ENCODE peak calls at places on chromosomes 5 and 9, in seven cellular contexts. S, W, J, Q, Y, N and C are unnamed samples.

GRCh38 chr9:12696931-12697622 is 3.9 kb downstream of the TYRP1 start:
- DNase-seq in Q (no peak), Y (no peak), J (no peak), S (no peak), N (no peak), W (peak), C (no peak)

GRCh38 chr9:127346584-127346983 is 50.4 kb upstream of the SLC2A8 start:
- DNase-seq in Q (no peak), J (no peak), S (no peak), N (no peak), Y (no peak), W (no peak), C (no peak)

GRCh38 chr5:2921176-2921575 is 169.7 kb upstream of the IRX2 start:
- DNase-seq in S (no peak), J (no peak), Y (no peak), W (no peak), Q (no peak), N (no peak), C (no peak)

GRCh38 chr5:1640276-1640898 is 116.6 kb upstream of the LPCAT1 start:
- DNase-seq in J (peak), W (no peak), S (no peak), N (no peak), Y (no peak), Q (no peak), C (no peak)

GRCh38 chr5:94425396-94425795 is 193.0 kb downstream of the KIAA0825 start:
- DNase-seq in Q (no peak), J (no peak), S (no peak), Y (no peak), N (no peak), W (no peak), C (no peak)

GRCh38 chr5:116731432-116731831 is 156.8 kb upstream of the SEMA6A start:
- DNase-seq in S (no peak), Y (no peak), N (no peak), J (no peak), W (no peak), Q (no peak), C (no peak)

GRCh38 chr9:16992138-16992537 is 121.7 kb upstream of the BNC2 start:
- DNase-seq in J (no peak), S (no peak), N (no peak), Y (no peak), Q (no peak), W (no peak), C (no peak)

GRCh38 chr9:129509508-129509907 is 111.4 kb downstream of the C9orf50 start:
- DNase-seq in J (no peak), N (no peak), W (peak), S (no peak), Q (no peak), Y (no peak), C (peak)

GRCh38 chr9:81607593-81608288 is 81.6 kb downstream of the TLE1 start:
- DNase-seq in J (no peak), S (no peak), W (peak), Y (no peak), Q (no peak), N (no peak), C (no peak)

GRCh38 chr5:175353876-175354275 is 90.1 kb downstream of the DRD1 start:
- DNase-seq in W (peak), J (no peak), Y (no peak), N (no peak), Q (no peak), S (no peak), C (no peak)

GRCh38 chr5:107704686-107705389 is 34.1 kb upstream of the EFNA5 start:
- DNase-seq in S (no peak), J (no peak), Y (no peak), N (no peak), Q (no peak), W (no peak), C (peak)

GRCh38 chr9:126158591-126159519 is 167.8 kb upstream of the MVB12B start:
- DNase-seq in N (no peak), S (no peak), J (no peak), Q (no peak), Y (no peak), W (no peak), C (no peak)

GRCh38 chr9:69097053-69097452 is 61.5 kb downstream of the FXN start:
- DNase-seq in Q (no peak), Y (no peak), S (no peak), N (no peak), W (peak), J (no peak), C (peak)

GRCh38 chr9:128340691-128341434 is 536 bp downstream of the SLC27A4 start:
- DNase-seq in J (peak), Y (no peak), N (no peak), W (no peak), S (peak), Q (no peak), C (no peak)

GRCh38 chr5:111360173-111360572 is 136.0 kb downstream of the CAMK4 start:
- DNase-seq in N (no peak), J (no peak), W (no peak), S (no peak), Q (no peak), Y (no peak), C (no peak)

GRCh38 chr5:32315221-32316014 is 2.7 kb upstream of the MTMR12 start:
- DNase-seq in Y (no peak), S (no peak), N (no peak), W (no peak), Q (no peak), J (no peak), C (no peak)

GRCh38 chr5:56632939-56633338 is 182.4 kb upstream of the MAP3K1 start:
- DNase-seq in W (no peak), J (no peak), Y (no peak), S (no peak), N (no peak), Q (no peak), C (no peak)

GRCh38 chr5:318341-318897 is 3.1 kb upstream of the AHRR start:
- DNase-seq in S (peak), N (no peak), W (peak), Q (no peak), Y (no peak), J (no peak), C (peak)

GRCh38 chr5:50751064-50751657 is 84.7 kb downstream of the PARP8 start:
- DNase-seq in Y (peak), S (peak), J (no peak), N (no peak), Q (no peak), W (peak), C (peak)

GRCh38 chr5:106331415-106331814 is 1339.3 kb downstream of the EFNA5 start:
- DNase-seq in W (peak), S (no peak), Q (no peak), J (no peak), Y (no peak), N (no peak), C (peak)

GRCh38 chr5:131171276-131171815 is 602 bp downstream of the LYRM7 start:
- DNase-seq in Y (no peak), S (peak), J (no peak), W (no peak), N (no peak), Q (no peak), C (no peak)

GRCh38 chr9:130522233-130522808 is 57.1 kb upstream of the FUBP3 start:
- DNase-seq in S (peak), Y (no peak), N (no peak), W (no peak), J (no peak), Q (no peak), C (no peak)

GRCh38 chr9:110128664-110129329 is 79.2 kb downstream of the C9orf152 start:
- DNase-seq in Y (no peak), S (no peak), J (no peak), W (no peak), Q (no peak), N (no peak), C (peak)

GRCh38 chr9:85040806-85041575 is 371.5 kb downstream of the NTRK2 start:
- DNase-seq in Q (no peak), J (no peak), N (no peak), Y (no peak), W (no peak), S (no peak), C (no peak)

GRCh38 chr5:120368923-120369715 is 95.0 kb upstream of the PRR16 start:
- DNase-seq in S (no peak), Q (no peak), Y (no peak), W (no peak), J (no peak), N (no peak), C (peak)

GRCh38 chr5:69415584-69415958 is 655 bp downstream of the MARVELD2 start:
- DNase-seq in J (no peak), Y (no peak), S (peak), N (no peak), W (no peak), Q (no peak), C (no peak)

GRCh38 chr5:138932171-138932810 is 57.2 kb upstream of the LRRTM2 start:
- DNase-seq in S (peak), W (no peak), J (no peak), Q (no peak), Y (no peak), N (no peak), C (no peak)

GRCh38 chr9:70594546-70594945 is 180.1 kb upstream of the KLF9 start:
- DNase-seq in Q (no peak), S (no peak), N (no peak), J (no peak), W (peak), Y (no peak), C (peak)
- H3K4me3 ChIP-seq in Q (no peak), S (no peak), N (no peak), J (no peak), W (no peak), Y (no peak), C (no peak)

GRCh38 chr5:176534640-176535039 is 2.6 kb downstream of the RNF44 start:
- DNase-seq in N (no peak), W (no peak), J (no peak), Q (peak), S (no peak), Y (no peak), C (no peak)
- H3K4me3 ChIP-seq in N (peak), W (no peak), J (peak), Q (no peak), S (no peak), Y (peak), C (no peak)

DNA sequence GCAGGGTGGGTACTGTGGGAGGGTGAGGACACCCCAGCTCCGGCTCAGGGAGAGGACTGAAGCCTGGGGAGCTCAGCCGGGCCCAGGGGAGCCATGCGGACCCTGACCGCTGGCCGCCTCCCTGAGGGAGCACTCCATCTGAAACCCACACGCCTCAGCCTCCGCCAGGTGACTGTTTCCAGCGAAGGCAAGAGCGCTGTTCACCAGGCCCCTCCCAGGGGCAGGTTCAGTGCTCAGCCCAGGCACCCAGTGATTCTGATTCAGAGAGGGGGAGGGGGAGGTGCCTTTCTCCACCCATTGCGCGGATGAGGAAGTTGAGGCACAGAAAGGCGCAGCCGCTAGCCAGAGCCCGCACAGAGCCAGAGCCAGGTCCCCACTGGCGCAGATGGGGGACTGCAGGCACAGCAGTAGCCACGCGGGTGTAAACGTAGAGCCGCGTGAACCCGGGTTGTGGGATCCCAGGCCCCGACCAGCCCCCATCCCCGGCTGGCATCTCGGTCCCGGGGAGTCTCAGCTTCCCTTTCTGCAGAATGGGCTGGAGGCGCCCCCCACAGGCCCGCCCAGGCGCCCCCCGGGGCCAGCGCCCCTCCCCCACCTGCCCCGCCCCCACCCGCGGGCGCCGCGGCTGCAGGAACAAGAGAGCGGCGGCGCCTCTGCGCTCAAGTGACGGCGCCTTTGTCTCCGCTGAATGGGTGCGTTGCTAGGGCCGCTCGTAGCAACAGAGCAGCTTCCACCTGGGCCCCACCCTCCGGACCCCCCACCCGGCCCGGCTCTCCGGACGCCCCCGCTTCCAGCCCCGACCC is 27.2 kb downstream of the ADGRD2 start:
- DNase-seq in Y (no peak), W (no peak), S (peak), N (no peak), J (no peak), Q (peak), C (no peak)
- H3K4me3 ChIP-seq in Y (no peak), W (no peak), S (no peak), N (peak), J (no peak), Q (peak), C (no peak)

GRCh38 chr9:120874861-120875565 is 2.0 kb downstream of the PHF19 start:
- DNase-seq in S (no peak), N (no peak), J (no peak), Q (no peak), W (no peak), Y (peak), C (no peak)
- H3K4me3 ChIP-seq in S (no peak), N (no peak), J (no peak), Q (no peak), W (peak), Y (peak), C (no peak)

DNA sequence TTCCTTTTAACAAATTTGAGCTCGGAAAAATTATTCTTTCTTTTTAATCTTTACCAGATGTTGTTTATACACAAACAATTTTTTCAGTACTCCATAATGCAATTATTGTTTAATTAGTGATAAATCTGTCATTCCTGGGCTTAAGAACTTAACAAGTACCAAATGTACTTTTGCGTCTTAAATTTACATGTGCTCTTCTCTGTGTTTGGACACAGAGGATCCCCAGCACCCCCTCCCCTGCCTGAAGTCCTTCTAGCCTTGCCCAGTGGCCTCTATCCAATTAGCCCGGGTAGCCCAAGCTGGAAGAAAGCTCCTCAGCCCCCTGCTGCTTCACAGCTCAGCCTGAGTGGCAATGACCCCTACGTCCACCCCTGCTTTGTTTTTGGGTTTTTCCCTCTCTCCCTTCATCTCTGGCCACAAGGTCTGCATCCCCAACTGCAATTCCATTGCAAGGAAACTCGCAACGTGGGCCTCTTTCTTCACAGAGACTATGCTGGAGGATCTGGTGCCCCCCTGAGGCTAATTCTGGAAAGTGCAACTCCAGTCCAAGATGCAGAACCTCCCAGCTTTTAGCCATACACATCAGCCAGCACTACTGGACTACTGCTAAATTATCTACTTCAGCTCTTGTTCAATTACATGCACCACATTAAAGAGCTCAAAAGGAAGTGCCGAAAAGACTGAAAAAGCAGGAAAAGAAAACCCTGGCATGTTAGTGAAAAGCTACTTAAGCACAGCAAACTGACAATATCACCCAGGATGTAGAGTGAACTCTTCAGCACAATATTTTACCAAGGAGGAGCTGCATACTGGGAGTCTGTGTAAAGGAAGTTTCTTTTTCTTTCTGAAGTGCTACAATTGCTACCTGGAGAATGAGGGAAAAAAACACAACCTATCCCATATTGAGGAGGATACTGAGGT is 186.2 kb downstream of the FANCC start:
- DNase-seq in Q (peak), J (peak), N (peak), S (peak), W (peak), Y (peak), C (peak)
- H3K4me3 ChIP-seq in Q (no peak), J (no peak), N (no peak), S (no peak), W (no peak), Y (no peak), C (no peak)

GRCh38 chr5:10376530-10376929 is 23.0 kb downstream of the MARCHF6 start:
- DNase-seq in W (no peak), S (peak), N (no peak), J (no peak), Y (no peak), Q (no peak), C (no peak)

GRCh38 chr5:10374032-10374431 is 20.5 kb downstream of the MARCHF6 start:
- DNase-seq in N (no peak), Q (no peak), W (no peak), S (no peak), Y (no peak), J (no peak), C (no peak)

GRCh38 chr5:10374623-10375022 is 21.1 kb downstream of the MARCHF6 start:
- DNase-seq in W (no peak), N (no peak), S (no peak), J (no peak), Q (no peak), Y (no peak), C (no peak)

GRCh38 chr5:10372726-10373709 is 19.5 kb downstream of the MARCHF6 start:
- DNase-seq in S (no peak), Y (no peak), W (no peak), N (no peak), Q (no peak), J (no peak), C (no peak)

GRCh38 chr5:10377081-10377480 is 23.6 kb downstream of the MARCHF6 start:
- DNase-seq in S (no peak), Y (peak), Q (no peak), N (no peak), J (no peak), W (no peak), C (no peak)
- H3K4me3 ChIP-seq in S (no peak), Y (no peak), Q (no peak), N (no peak), J (no peak), W (no peak), C (no peak)

DNA sequence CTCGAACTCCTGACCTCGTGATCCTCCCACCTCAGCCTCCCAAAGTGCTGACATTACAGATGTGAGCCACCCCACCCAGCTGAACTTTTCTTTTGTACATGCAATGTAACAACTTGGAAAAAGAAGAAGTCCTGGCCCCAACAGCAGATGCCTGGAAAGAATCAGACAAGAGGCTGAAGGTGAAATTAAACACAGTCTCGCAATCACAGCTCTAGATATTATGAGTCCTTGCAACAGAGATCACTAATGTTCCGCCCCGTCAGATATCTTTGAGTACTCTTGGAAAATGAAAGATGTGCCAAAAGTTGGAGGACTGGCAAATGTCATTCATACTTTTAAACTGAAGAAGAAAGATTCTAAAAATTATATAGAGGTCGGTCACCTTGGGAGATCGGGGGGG is 254.3 kb downstream of the GLIS3 start:
- DNase-seq in Q (no peak), N (no peak), S (no peak), Y (no peak), J (no peak), W (peak), C (no peak)
- H3K4me3 ChIP-seq in Q (no peak), N (no peak), S (no peak), Y (no peak), J (no peak), W (no peak), C (no peak)

GRCh38 chr5:78718185-78718584 is 69.6 kb upstream of the LHFPL2 start:
- DNase-seq in Y (no peak), Q (no peak), W (no peak), N (no peak), S (no peak), J (no peak), C (no peak)

GRCh38 chr5:78719504-78720233 is 71.1 kb upstream of the LHFPL2 start:
- DNase-seq in S (no peak), Q (no peak), W (no peak), N (no peak), Y (no peak), J (no peak), C (no peak)

GRCh38 chr5:78718827-78719226 is 70.3 kb upstream of the LHFPL2 start:
- DNase-seq in Q (no peak), J (no peak), S (no peak), Y (no peak), N (no peak), W (no peak), C (no peak)

GRCh38 chr5:78720234-78720985 is 71.8 kb upstream of the LHFPL2 start:
- DNase-seq in S (no peak), J (no peak), W (no peak), Q (no peak), Y (no peak), N (no peak), C (no peak)

GRCh38 chr5:78720997-78721396 is 72.4 kb upstream of the LHFPL2 start:
- DNase-seq in S (no peak), J (no peak), Q (no peak), W (no peak), N (no peak), Y (no peak), C (no peak)
- H3K4me3 ChIP-seq in S (no peak), J (no peak), Q (no peak), W (no peak), N (no peak), Y (no peak), C (no peak)

GRCh38 chr9:117234178-117234577 is 180.7 kb downstream of the ASTN2 start:
- DNase-seq in S (no peak), N (no peak), W (no peak), Q (no peak), J (no peak), Y (no peak), C (no peak)
- H3K4me3 ChIP-seq in S (no peak), N (no peak), W (no peak), Q (no peak), J (no peak), Y (no peak), C (no peak)